ENCODE peak calls at places on chromosomes 2 and 18, in five cellular contexts. Q, F, A, K and Y are unnamed samples.
A peak's percentile ranks its signal among the peaks of the same experiment; 100 is the strongest.

GRCh38 chr2:204277226-204277625 is 268.0 kb upstream of the PARD3B start:
- DNase-seq in Q (no peak), F (no peak), A (no peak), K (no peak), Y (no peak)

GRCh38 chr2:197122821-197123220 is 187.8 kb downstream of the ANKRD44 start:
- DNase-seq in Q (no peak), F (no peak), A (no peak), K (no peak), Y (no peak)

GRCh38 chr18:32280188-32280783 is 90.4 kb downstream of the MEP1B start:
- DNase-seq in Q (no peak), F (no peak), A (no peak), K (no peak), Y (no peak)

GRCh38 chr2:62195421-62196277 is at the start of gene B3GNT2:
- DNase-seq in Q (peak; percentile 79), F (peak; percentile 39), A (peak; percentile 95), K (peak; percentile 90), Y (peak; percentile 54)

GRCh38 chr2:241443486-241444223 is 64.7 kb downstream of the STK25 start:
- DNase-seq in Q (peak; percentile 88), F (peak; percentile 91), A (no peak), K (no peak), Y (no peak)

GRCh38 chr2:11129598-11130449 is 25.4 kb upstream of the SLC66A3 start:
- DNase-seq in Q (peak; percentile 76), F (no peak), A (no peak), K (peak; percentile 62), Y (no peak)

GRCh38 chr2:26946841-26947784 is 23.3 kb upstream of the MAPRE3 start:
- DNase-seq in Q (no peak), F (peak; percentile 78), A (peak; percentile 59), K (peak; percentile 69), Y (no peak)

GRCh38 chr2:109517118-109517889 is 96.5 kb downstream of the SEPTIN10 start:
- DNase-seq in Q (no peak), F (no peak), A (no peak), K (no peak), Y (no peak)

GRCh38 chr2:63047534-63048281 is 2.9 kb upstream of the OTX1 start:
- DNase-seq in Q (no peak), F (no peak), A (no peak), K (no peak), Y (no peak)

GRCh38 chr18:2547477-2548087 is 23.7 kb downstream of the METTL4 start:
- DNase-seq in Q (no peak), F (peak; percentile 47), A (peak; percentile 34), K (no peak), Y (no peak)

GRCh38 chr2:122390406-122390805 is 635.0 kb downstream of the TSN start:
- DNase-seq in Q (no peak), F (no peak), A (no peak), K (no peak), Y (no peak)

GRCh38 chr18:41351430-41351829 is 603.6 kb upstream of the PIK3C3 start:
- DNase-seq in Q (no peak), F (no peak), A (no peak), K (no peak), Y (no peak)

GRCh38 chr2:42929577-42929984 is 137.2 kb upstream of the HAAO start:
- DNase-seq in Q (no peak), F (no peak), A (no peak), K (no peak), Y (no peak)

GRCh38 chr2:19695706-19696105 is 206.1 kb downstream of the TTC32 start:
- DNase-seq in Q (no peak), F (no peak), A (no peak), K (no peak), Y (no peak)

GRCh38 chr2:206657087-206657486 is 14.8 kb downstream of the FAM237A start:
- DNase-seq in Q (no peak), F (no peak), A (no peak), K (no peak), Y (no peak)

GRCh38 chr2:239881561-239882320 is 143.4 kb downstream of the NDUFA10 start:
- DNase-seq in Q (no peak), F (peak; percentile 60), A (no peak), K (no peak), Y (no peak)

GRCh38 chr2:33131820-33132219 is 185.1 kb downstream of the LTBP1 start:
- DNase-seq in Q (no peak), F (no peak), A (no peak), K (no peak), Y (no peak)